ENCODE peak calls at places on chromosomes 7 and 10, in eight cellular contexts. X is HepG2, I is fibroblast of lung, E is testis, W is mesothelial cell of epicardium, V is GM20000, D is uterus, S is upper lobe of right lung. H is an unnamed sample.

GRCh38 chr10:43667317-43667731 is 18.6 kb upstream of the ZNF32 start:
- DNase-seq in V (peak), D (no peak), S (no peak), X (no peak), W (no peak), E (no peak), I (peak), H (no peak)

GRCh38 chr10:110730345-110731055 is 86.4 kb downstream of the RBM20 start:
- DNase-seq in W (no peak), I (no peak), E (no peak), D (no peak), V (no peak), S (no peak), X (no peak), H (no peak)

GRCh38 chr7:1986366-1987083 is 246.2 kb downstream of the MAD1L1 start:
- DNase-seq in I (no peak), W (no peak), D (no peak), E (no peak), X (no peak), V (no peak), S (no peak), H (no peak)

GRCh38 chr7:33744293-33744692 is 161.0 kb upstream of the BMPER start:
- DNase-seq in S (no peak), D (no peak), I (peak), E (peak), V (peak), X (peak), W (no peak), H (no peak)

GRCh38 chr7:38451840-38452239 is 178.4 kb upstream of the TARP start:
- DNase-seq in V (peak), S (no peak), D (no peak), X (peak), W (no peak), E (no peak), I (peak), H (no peak)

GRCh38 chr7:141562543-141562942 is 11.3 kb downstream of the AGK start:
- DNase-seq in X (no peak), V (no peak), W (no peak), D (no peak), E (peak), S (no peak), I (no peak), H (no peak)

GRCh38 chr7:151081170-151082101 is 827 bp upstream of the FASTK start:
- DNase-seq in X (no peak), E (no peak), V (no peak), W (no peak), D (peak), S (peak), I (no peak), H (peak)

GRCh38 chr10:102119417-102120141 is 589 bp downstream of the LDB1 start:
- DNase-seq in X (no peak), D (peak), I (peak), W (no peak), E (peak), S (peak), V (peak), H (peak)

GRCh38 chr7:155808551-155809331 is 3.5 kb downstream of the SHH start:
- DNase-seq in I (no peak), W (no peak), S (peak), E (no peak), X (peak), D (no peak), V (peak), H (peak)

GRCh38 chr7:158238616-158239289 is 348.9 kb downstream of the PTPRN2 start:
- DNase-seq in V (peak), D (no peak), X (no peak), W (no peak), E (no peak), S (peak), I (no peak), H (no peak)

GRCh38 chr7:32670105-32670504 is 174.8 kb downstream of the AVL9 start:
- DNase-seq in W (no peak), S (no peak), V (no peak), X (peak), D (no peak), I (peak), E (no peak), H (peak)

GRCh38 chr7:41885078-41885477 is 182.2 kb upstream of the INHBA start:
- DNase-seq in S (no peak), V (no peak), X (no peak), W (no peak), D (no peak), E (no peak), I (peak), H (no peak)

GRCh38 chr7:20407585-20408466 is 77.1 kb downstream of the ITGB8 start:
- DNase-seq in X (no peak), I (peak), V (no peak), D (no peak), W (no peak), E (peak), S (peak), H (peak)

GRCh38 chr10:58755688-58756087 is 243.0 kb downstream of the BICC1 start:
- DNase-seq in V (no peak), W (no peak), S (no peak), X (no peak), I (peak), E (no peak), D (peak), H (peak)

DNA sequence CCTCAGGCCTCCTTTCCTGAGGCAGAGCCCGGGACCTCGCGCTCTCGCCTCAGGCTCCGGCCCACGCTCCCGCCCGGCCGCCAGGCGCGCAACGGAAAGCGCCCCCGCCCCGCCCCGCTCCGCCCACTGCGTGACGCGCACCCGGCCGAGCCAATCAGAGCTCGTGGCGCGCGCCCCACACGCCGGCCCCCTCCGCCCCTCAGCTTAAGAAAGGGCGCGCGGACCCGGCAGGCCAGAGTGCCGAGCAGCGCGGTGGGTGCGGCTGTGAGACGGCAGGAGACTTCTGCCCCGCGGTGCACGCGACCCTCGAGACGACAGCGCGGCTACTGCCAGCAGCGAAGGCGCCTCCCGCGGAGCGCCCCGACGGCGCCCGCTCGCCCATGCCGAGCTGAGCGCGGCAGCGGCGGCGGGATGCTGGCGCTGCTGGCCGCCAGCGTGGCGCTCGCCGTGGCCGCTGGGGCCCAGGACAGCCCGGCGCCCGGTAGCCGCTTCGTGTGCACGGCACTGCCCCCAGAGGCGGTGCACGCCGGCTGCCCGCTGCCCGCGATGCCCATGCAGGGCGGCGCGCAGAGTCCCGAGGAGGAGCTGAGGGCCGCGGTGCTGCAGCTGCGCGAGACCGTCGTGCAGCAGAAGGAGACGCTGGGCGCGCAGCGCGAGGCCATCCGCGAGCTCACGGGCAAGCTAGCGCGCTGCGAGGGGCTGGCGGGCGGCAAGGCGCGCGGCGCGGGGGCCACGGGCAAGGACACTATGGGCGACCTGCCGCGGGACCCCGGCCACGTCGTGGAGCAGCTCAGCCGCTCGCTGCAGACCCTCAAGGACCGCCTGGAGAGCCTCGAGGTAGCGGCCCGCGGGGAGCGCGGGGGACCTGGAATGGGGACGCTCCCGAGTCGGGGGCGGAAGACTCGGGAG is at the start of gene NPTX2:
- DNase-seq in S (peak), E (peak), D (no peak), V (peak), X (no peak), W (no peak), I (no peak), H (no peak)
- TF ChIP-seq CTCF in S (no peak), E (peak), D (no peak), V (no peak), X (no peak), W (no peak), I (no peak), H (no peak)

DNA sequence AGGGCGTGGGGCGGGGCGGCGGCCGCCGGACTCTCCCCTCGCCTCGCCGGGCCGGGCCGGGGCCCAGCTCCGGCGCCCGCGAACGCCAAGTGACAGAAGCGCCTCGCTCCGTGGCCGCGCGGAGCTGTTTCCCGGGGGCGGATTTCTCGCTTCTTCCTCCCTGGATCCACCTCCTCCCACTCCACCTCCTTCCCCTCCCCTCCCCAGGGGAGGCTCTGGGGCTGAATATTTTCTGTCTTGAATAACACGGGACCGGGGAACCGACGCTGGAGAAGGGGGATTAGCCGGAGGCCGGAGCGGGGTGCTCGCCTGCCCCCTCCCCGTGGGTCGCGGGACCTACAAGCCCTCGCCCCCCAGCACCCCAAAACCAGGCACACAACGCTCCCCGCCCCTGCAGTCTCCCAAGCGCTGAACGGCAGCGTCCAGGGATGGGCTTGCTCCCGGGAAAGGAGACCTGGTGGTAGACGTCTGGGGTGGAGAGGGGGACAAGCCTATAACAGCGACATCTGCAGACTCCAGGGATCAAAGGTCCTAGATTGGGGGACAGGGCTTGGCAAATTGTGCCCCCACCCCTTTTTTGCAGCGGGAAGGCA is at the start of gene ARHGAP21:
- DNase-seq in E (peak), I (peak), V (peak), W (peak), S (peak), D (peak), X (no peak), H (peak)
- TF ChIP-seq CTCF in E (no peak), I (no peak), V (no peak), W (no peak), S (no peak), D (no peak), X (no peak), H (no peak)

GRCh38 chr10:59856104-59856503 is 50.3 kb downstream of the CCDC6 start:
- DNase-seq in I (no peak), V (no peak), X (no peak), D (no peak), E (no peak), W (no peak), S (no peak), H (no peak)

GRCh38 chr10:59851864-59852263 is 54.5 kb downstream of the CCDC6 start:
- DNase-seq in D (no peak), X (no peak), E (no peak), I (no peak), W (no peak), S (no peak), V (no peak), H (no peak)

GRCh38 chr10:59852671-59853070 is 53.7 kb downstream of the CCDC6 start:
- DNase-seq in V (no peak), S (no peak), W (no peak), X (no peak), E (no peak), I (no peak), D (no peak), H (no peak)

GRCh38 chr10:59857049-59857448 is 49.3 kb downstream of the CCDC6 start:
- DNase-seq in I (no peak), V (no peak), E (no peak), X (no peak), D (no peak), W (no peak), S (no peak), H (no peak)

GRCh38 chr10:59854571-59854970 is 51.8 kb downstream of the CCDC6 start:
- DNase-seq in E (no peak), I (no peak), W (no peak), V (no peak), S (no peak), D (no peak), X (no peak), H (no peak)
- TF ChIP-seq CTCF in E (no peak), I (no peak), W (no peak), V (no peak), S (no peak), D (no peak), X (no peak), H (no peak)

GRCh38 chr7:100632951-100633717 is 8.2 kb downstream of the TFR2 start:
- DNase-seq in I (no peak), X (no peak), V (peak), D (no peak), W (no peak), S (peak), E (peak), H (peak)
- TF ChIP-seq CTCF in I (no peak), X (no peak), V (peak), D (peak), W (no peak), S (peak), E (no peak), H (peak)

GRCh38 chr10:56349611-56350010 is 11.4 kb downstream of the ZWINT start:
- DNase-seq in D (no peak), X (no peak), V (no peak), W (no peak), I (no peak), S (no peak), E (no peak), H (no peak)
- TF ChIP-seq CTCF in D (no peak), X (no peak), V (no peak), W (no peak), I (no peak), S (no peak), E (no peak), H (no peak)